ENCODE peak calls at places on chromosomes 1 and 21, in six cellular contexts. R, K, V, C, A and Y are unnamed samples.

GRCh38 chr1:171817511-171818265 is 23.6 kb upstream of the DNM3 start:
- DNase-seq in R (no peak), K (no peak), V (peak; percentile 82), C (peak; percentile 18), A (no peak), Y (peak; percentile 85)

GRCh38 chr21:45152265-45152746 is 77.9 kb downstream of the ADARB1 start:
- DNase-seq in R (no peak), K (peak; percentile 33), V (no peak), C (no peak), A (peak; percentile 48), Y (no peak)

GRCh38 chr21:19981938-19982337 is 1016.3 kb upstream of the NCAM2 start:
- DNase-seq in R (no peak), K (no peak), V (no peak), C (no peak), A (no peak), Y (no peak)

GRCh38 chr1:179141592-179142244 is 59.8 kb downstream of the TOR3A start:
- DNase-seq in R (no peak), K (no peak), V (peak; percentile 26), C (peak; percentile 55), A (no peak), Y (no peak)

GRCh38 chr1:18895317-18895716 is 7.0 kb downstream of the ALDH4A1 start:
- DNase-seq in R (no peak), K (no peak), V (no peak), C (no peak), A (no peak), Y (no peak)

GRCh38 chr1:2528966-2529750 is 905 bp downstream of the HES5 start:
- DNase-seq in R (no peak), K (no peak), V (no peak), C (no peak), A (peak; percentile 73), Y (no peak)

GRCh38 chr1:55707196-55707595 is 492.0 kb upstream of the USP24 start:
- DNase-seq in R (no peak), K (no peak), V (no peak), C (no peak), A (no peak), Y (no peak)

GRCh38 chr1:42877380-42877779 is 31.0 kb downstream of the ZNF691 start:
- DNase-seq in R (no peak), K (no peak), V (no peak), C (no peak), A (peak; percentile 45), Y (no peak)

GRCh38 chr21:42117229-42118048 is 46.3 kb downstream of the UMODL1 start:
- DNase-seq in R (peak; percentile 68), K (peak; percentile 67), V (peak; percentile 57), C (peak; percentile 47), A (peak; percentile 68), Y (no peak)

GRCh38 chr1:100445565-100445964 is 92.4 kb upstream of the GPR88 start:
- DNase-seq in R (no peak), K (no peak), V (no peak), C (no peak), A (no peak), Y (no peak)

GRCh38 chr1:230170153-230170547 is 103.1 kb downstream of the GALNT2 start:
- DNase-seq in R (no peak), K (no peak), V (no peak), C (no peak), A (no peak), Y (no peak)

GRCh38 chr1:232949636-232950196 is 695 bp upstream of the NTPCR start:
- DNase-seq in R (no peak), K (no peak), V (no peak), C (no peak), A (no peak), Y (no peak)

GRCh38 chr1:151885479-151885878 is 23.8 kb downstream of the THEM4 start:
- DNase-seq in R (no peak), K (no peak), V (no peak), C (no peak), A (no peak), Y (no peak)

GRCh38 chr1:78214334-78214733 is 168.6 kb downstream of the GIPC2 start:
- DNase-seq in R (no peak), K (no peak), V (no peak), C (no peak), A (no peak), Y (no peak)

GRCh38 chr1:183105449-183105848 is 80.6 kb upstream of the LAMC2 start:
- DNase-seq in R (no peak), K (no peak), V (no peak), C (no peak), A (no peak), Y (no peak)

GRCh38 chr21:45582128-45582527 is 39.9 kb upstream of the SLC19A1 start:
- DNase-seq in R (no peak), K (no peak), V (no peak), C (no peak), A (no peak), Y (no peak)

GRCh38 chr1:3543076-3544049 is 67.9 kb downstream of the MEGF6 start:
- DNase-seq in R (no peak), K (no peak), V (peak; percentile 50), C (peak; percentile 68), A (no peak), Y (no peak)

GRCh38 chr1:197807739-197808453 is 32.6 kb upstream of the DENND1B start:
- DNase-seq in R (no peak), K (no peak), V (no peak), C (no peak), A (no peak), Y (no peak)

GRCh38 chr1:197808843-197809242 is 33.6 kb upstream of the DENND1B start:
- DNase-seq in R (no peak), K (no peak), V (no peak), C (no peak), A (no peak), Y (no peak)

GRCh38 chr1:197810812-197811211 is 35.5 kb upstream of the DENND1B start:
- DNase-seq in R (no peak), K (no peak), V (no peak), C (no peak), A (no peak), Y (no peak)

GRCh38 chr1:197806718-197807117 is 31.4 kb upstream of the DENND1B start:
- DNase-seq in R (no peak), K (no peak), V (no peak), C (no peak), A (no peak), Y (no peak)

GRCh38 chr1:197807216-197807615 is 31.9 kb upstream of the DENND1B start:
- DNase-seq in R (no peak), K (no peak), V (no peak), C (no peak), A (no peak), Y (no peak)
- TF ChIP-seq CTCF in R (no peak), K (no peak), V (no peak), C (no peak), A (no peak), Y (no peak)

DNA sequence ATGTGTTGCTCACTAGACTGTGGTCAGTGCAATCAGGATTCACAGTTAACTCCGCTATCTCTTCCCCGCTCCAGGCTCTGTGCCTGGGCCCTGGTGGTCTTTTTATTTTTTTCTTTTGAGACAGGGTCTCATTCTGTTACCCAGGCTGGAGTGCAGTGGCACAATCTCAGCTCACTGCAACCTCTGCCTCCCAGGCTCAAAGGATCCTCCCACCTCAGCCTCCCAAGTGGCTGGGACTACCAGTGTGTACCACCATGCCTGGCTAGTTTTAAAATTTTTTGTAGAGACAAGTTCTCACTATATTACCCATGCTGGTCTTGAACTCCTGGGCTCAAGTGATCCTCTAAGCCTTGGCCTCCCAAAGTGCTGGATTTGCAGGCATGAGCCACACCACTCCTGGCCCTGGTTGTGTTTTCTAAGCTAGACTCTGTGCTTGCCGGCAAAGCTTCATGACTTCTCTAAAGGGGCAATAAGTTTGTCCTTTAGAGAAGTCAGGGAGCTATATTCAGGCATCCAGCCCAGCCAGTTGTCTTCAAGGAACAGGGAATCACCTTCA is 1.4 kb downstream of the RCSD1 start:
- DNase-seq in R (no peak), K (no peak), V (no peak), C (no peak), A (no peak), Y (no peak)
- H3K4me3 ChIP-seq in R (peak overlapping the region; percentile 87), K (peak overlapping the region; percentile 88), V (no peak overlapping the region), C (no peak overlapping the region), A (peak overlapping the region; percentile 92), Y (no peak overlapping the region)

DNA sequence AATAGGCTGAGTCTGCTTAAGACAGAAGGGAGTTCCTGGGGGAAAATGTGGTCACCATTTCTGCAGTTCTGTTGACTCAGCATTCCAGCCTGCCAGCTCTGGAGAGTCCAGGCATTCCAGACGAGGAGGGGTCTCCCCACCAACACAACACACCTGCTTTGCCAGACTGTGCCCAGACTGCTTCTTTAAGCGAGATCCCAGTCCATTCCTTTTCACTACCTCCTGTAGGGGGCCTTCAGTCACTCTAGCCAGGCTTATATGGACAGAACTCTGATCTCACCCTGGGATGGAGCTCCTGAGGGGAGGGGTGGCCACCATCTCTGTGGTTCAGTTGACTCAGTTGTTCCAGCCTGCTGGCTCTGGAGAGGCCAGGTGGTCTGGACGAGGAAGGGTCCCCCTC is 48.5 kb downstream of the UBE2U start:
- DNase-seq in R (no peak), K (no peak), V (peak; percentile 4), C (no peak), A (no peak), Y (no peak)
- TF ChIP-seq CTCF in R (no peak), K (no peak), V (no peak), C (peak; percentile 15), A (peak; percentile 13), Y (peak; percentile 29)

GRCh38 chr1:37734629-37735591 is 30.0 kb downstream of the EPHA10 start:
- DNase-seq in R (no peak), K (no peak), V (no peak), C (no peak), A (peak; percentile 23), Y (no peak)
- H3K4me3 ChIP-seq in R (no peak overlapping the region), K (no peak overlapping the region), V (no peak overlapping the region), C (no peak overlapping the region), A (no peak overlapping the region), Y (no peak overlapping the region)

GRCh38 chr1:245129321-245129720 is 25.5 kb upstream of the KIF26B start:
- DNase-seq in R (no peak), K (no peak), V (no peak), C (no peak), A (no peak), Y (no peak)

GRCh38 chr1:245132771-245133170 is 22.0 kb upstream of the KIF26B start:
- DNase-seq in R (no peak), K (no peak), V (no peak), C (no peak), A (no peak), Y (no peak)

GRCh38 chr1:245131026-245131393 is 23.8 kb upstream of the KIF26B start:
- DNase-seq in R (no peak), K (no peak), V (no peak), C (no peak), A (no peak), Y (no peak)

GRCh38 chr1:245128381-245128780 is 26.4 kb upstream of the KIF26B start:
- DNase-seq in R (no peak), K (no peak), V (no peak), C (no peak), A (no peak), Y (no peak)

DNA sequence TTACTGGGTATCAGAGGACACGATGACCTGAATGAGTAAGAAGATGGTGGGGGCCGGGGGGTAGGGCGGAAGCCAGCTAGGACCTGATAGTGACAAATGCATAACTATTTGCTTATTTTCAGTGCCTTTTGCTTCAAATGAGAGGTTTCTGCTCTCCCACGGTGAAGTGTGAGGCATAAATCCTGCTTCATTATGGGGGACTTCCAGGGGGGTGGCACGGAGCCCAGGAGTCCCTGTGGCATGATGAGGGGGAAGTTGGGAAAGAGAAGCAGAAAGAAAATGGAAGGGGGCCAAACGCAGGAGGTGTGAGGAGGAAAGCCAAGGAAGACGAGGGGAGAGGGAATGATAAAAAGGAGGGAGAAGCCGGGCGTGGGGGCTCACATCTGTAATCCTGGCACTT is 25.0 kb upstream of the KIF26B start:
- DNase-seq in R (no peak), K (no peak), V (no peak), C (no peak), A (no peak), Y (no peak)
- TF ChIP-seq CTCF in R (no peak), K (no peak), V (no peak), C (no peak), A (no peak), Y (no peak)